ENCODE peak calls at places on chromosomes 12 and 14, in nine cellular contexts. W is tibial artery, S is GM06990, E is AG04450, G is spleen, R is GM23338, D is HepG2, F is Caco-2, Y is AG04449. K is an unnamed sample.

GRCh38 chr14:36001936-36002335 is 174.6 kb downstream of the PTCSC3 start:
- DNase-seq in F (no peak), S (no peak), G (no peak), D (no peak), R (no peak), E (no peak), W (no peak), Y (no peak), K (no peak)

GRCh38 chr12:117121456-117121855 is 22.2 kb upstream of the TESC start:
- DNase-seq in R (no peak), S (no peak), E (no peak), D (no peak), F (no peak), W (no peak), G (no peak), Y (no peak), K (no peak)

GRCh38 chr12:43957732-43958131 is 121.9 kb downstream of the TMEM117 start:
- DNase-seq in G (no peak), R (peak), Y (peak), D (peak), W (no peak), S (peak), E (peak), F (peak), K (peak)

GRCh38 chr14:53539489-53540126 is 386.5 kb upstream of the DDHD1 start:
- DNase-seq in W (peak), E (peak), R (peak), Y (no peak), S (peak), G (peak), D (peak), F (peak), K (peak)

GRCh38 chr12:3046441-3047200 is 30.6 kb upstream of the TSPAN9 start:
- DNase-seq in D (no peak), S (no peak), R (no peak), F (no peak), G (peak), Y (no peak), E (no peak), W (no peak), K (no peak)

GRCh38 chr12:11823043-11823442 is 173.6 kb downstream of the ETV6 start:
- DNase-seq in F (no peak), W (no peak), R (no peak), S (no peak), D (no peak), E (peak), G (no peak), Y (peak), K (no peak)

GRCh38 chr14:61661471-61661988 is 33.8 kb upstream of the HIF1A start:
- DNase-seq in F (no peak), R (no peak), W (no peak), D (no peak), S (peak), G (no peak), Y (no peak), E (no peak), K (peak)

GRCh38 chr12:49131973-49132461 is 822 bp upstream of the TUBA1B start:
- DNase-seq in R (no peak), Y (no peak), F (no peak), D (no peak), E (no peak), W (no peak), S (no peak), G (no peak), K (no peak)

GRCh38 chr14:22664261-22664660 is 20.1 kb upstream of the OR6J1 start:
- DNase-seq in Y (no peak), D (peak), E (no peak), W (no peak), F (no peak), S (no peak), G (no peak), R (no peak), K (no peak)

GRCh38 chr12:91640021-91640420 is 457.4 kb upstream of the DCN start:
- DNase-seq in R (no peak), S (no peak), F (no peak), Y (no peak), G (no peak), D (no peak), W (no peak), E (no peak), K (no peak)

GRCh38 chr12:56628671-56629458 is 1.3 kb downstream of the BAZ2A start:
- DNase-seq in E (peak), S (peak), G (peak), Y (no peak), F (peak), D (peak), R (peak), W (peak), K (peak)

GRCh38 chr12:56160160-56160763 is 2.1 kb downstream of the MYL6 start:
- DNase-seq in S (peak), Y (no peak), E (no peak), R (peak), D (no peak), F (no peak), G (peak), W (no peak), K (peak)

GRCh38 chr14:67971627-67972625 is 152.3 kb downstream of the RAD51B start:
- DNase-seq in E (no peak), S (no peak), F (no peak), W (no peak), D (no peak), Y (no peak), R (no peak), G (no peak), K (no peak)

GRCh38 chr14:35985504-35986218 is 159.5 kb downstream of the BRMS1L start:
- DNase-seq in S (no peak), R (peak), E (no peak), Y (no peak), F (no peak), G (no peak), W (no peak), D (no peak), K (no peak)

GRCh38 chr14:87186745-87187144 is 806.2 kb downstream of the GALC start:
- DNase-seq in G (no peak), D (no peak), W (no peak), S (no peak), F (no peak), E (no peak), Y (no peak), R (peak), K (no peak)

GRCh38 chr12:27246774-27247173 is 2.7 kb downstream of the STK38L start:
- DNase-seq in D (no peak), S (no peak), Y (no peak), W (no peak), G (no peak), E (no peak), F (no peak), R (no peak), K (no peak)

GRCh38 chr14:91249841-91250616 is 5.5 kb upstream of the GPR68 start:
- DNase-seq in G (peak), S (peak), E (no peak), Y (no peak), W (no peak), F (no peak), D (peak), R (no peak), K (peak)

DNA sequence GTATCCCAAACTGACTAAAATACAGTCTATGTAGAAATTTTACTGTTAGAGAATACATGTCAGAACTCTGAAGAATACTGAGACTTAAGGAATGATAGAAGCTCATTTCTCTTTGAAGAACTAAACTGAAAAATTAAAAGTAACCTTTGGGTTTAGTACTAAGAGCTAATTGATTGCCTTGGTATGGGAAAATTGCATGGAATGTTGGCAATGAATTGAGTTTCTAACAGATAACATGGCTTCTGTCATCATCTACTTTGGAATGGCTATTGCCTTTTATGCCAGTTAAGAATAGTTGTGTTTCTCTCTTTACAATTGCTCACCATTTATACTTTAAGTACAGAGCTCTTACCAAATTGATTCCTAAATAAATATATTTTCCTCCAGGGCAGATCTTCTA is 308.8 kb upstream of the SYT1 start:
- DNase-seq in G (no peak), R (no peak), W (no peak), E (no peak), Y (no peak), D (no peak), S (no peak), F (no peak), K (no peak)
- H3K4me3 ChIP-seq in G (no peak), R (no peak), W (no peak), E (no peak), Y (no peak), D (no peak), S (no peak), F (no peak), K (no peak)

DNA sequence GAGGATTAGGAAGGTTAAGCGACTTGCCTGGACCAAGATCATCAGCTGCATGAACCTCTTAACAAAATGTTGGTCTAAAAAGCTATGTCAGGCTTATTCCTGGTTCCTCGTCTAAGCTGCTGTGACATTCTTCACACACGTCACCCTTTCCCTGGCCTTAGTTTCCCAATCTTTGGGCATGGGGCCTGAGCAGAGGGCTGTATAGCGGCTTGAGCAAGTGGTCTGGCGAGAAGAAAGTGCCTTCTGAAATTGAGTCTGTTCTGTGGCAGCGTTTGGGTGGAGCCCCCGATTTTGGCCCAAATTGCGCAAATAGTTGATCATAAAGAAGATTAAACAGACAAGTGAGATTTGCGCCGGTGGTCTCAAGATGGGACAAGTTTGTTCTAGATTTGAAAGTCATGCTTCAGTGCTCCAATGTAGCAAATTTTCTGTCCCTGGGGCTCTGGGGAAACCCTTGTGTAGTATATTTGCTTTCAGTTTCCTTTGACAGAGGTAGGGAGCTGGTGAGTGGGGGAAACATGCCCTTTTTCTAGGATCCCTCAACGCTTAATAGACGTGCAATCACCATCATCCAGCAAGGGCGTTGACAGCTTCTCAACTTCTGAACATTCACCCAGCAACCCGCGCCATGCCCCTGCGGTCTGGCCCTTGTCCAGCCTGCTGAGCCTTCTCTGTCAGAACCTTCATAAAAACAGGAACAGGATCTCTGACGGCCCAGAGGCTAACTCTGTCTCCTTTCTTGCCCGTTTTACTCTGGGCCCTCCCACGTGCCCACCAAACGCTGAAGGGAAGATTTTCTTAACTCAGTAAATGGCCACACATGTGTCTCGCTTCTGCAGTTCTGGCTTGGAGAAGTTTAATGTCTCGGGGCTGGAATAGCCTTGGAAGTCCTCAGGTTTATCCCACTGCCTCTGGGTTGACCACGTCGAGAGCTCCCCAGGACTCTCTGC is 58.4 kb upstream of the CCND2 start:
- DNase-seq in F (no peak), R (no peak), W (peak), E (no peak), Y (no peak), D (no peak), G (peak), S (peak), K (peak)
- H3K4me3 ChIP-seq in F (no peak), R (no peak), W (no peak), E (no peak), Y (no peak), D (no peak), G (peak), S (peak), K (no peak)

GRCh38 chr12:104719700-104720345 is 238.3 kb downstream of the SLC41A2 start:
- DNase-seq in F (no peak), Y (no peak), G (peak), S (no peak), R (no peak), E (no peak), D (no peak), W (no peak), K (peak)
- H3K4me3 ChIP-seq in F (no peak), Y (no peak), G (peak), S (peak), R (no peak), E (no peak), D (peak), W (peak), K (no peak)

GRCh38 chr14:95190857-95191256 is 33.5 kb upstream of the DICER1 start:
- DNase-seq in S (no peak), F (no peak), E (no peak), D (no peak), G (no peak), Y (no peak), R (no peak), W (no peak), K (no peak)
- H3K4me3 ChIP-seq in S (no peak), F (no peak), E (no peak), D (no peak), G (no peak), Y (no peak), R (no peak), W (no peak), K (no peak)

DNA sequence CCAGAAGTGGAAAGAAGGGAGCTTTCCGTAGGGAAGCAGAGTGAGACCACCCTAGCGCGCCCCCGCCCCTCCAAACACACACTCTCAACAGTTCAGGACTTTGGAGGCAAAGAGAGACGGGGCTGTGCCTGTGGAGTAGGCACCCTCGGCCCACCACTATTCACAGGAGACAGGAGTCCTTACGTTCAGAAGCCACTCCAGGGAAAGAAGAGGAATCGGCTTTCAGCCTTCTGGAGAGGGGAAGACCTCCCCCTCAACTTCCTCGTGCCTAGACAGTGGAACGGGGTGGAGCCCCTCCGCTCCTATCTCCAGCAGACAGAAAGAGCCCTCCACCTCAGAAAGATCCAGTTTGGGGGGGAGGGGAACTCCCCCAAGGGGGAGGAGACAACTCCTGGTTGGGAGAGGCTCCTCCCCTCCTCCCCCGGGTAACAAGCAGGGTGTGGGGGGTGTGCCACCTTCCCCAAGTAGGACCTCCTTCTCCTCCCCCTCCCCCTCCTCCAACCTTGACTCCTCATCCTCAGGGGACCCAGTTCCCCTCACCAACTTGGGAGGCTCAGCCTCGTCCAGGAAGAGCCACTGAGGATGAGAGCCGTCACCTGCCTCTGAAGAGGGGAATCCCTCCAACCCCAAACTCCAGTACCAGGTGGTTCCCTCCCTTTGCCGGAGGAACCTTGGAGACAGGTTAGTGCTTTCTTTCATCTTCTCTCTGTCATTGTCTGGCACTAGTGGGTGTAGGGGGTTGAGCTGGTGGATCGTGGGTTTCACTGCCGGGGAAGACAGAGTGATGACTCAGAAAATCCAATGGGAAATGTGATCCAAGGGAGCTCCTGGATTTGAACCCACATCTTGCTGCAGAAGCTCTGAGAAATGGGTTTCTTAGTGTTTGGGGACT is 883 bp downstream of the FOXJ2 start:
- DNase-seq in R (peak), F (peak), D (no peak), W (peak), G (peak), S (peak), Y (no peak), E (no peak), K (peak)
- H3K4me3 ChIP-seq in R (peak), F (peak), D (peak), W (peak), G (peak), S (peak), Y (peak), E (peak), K (peak)

DNA sequence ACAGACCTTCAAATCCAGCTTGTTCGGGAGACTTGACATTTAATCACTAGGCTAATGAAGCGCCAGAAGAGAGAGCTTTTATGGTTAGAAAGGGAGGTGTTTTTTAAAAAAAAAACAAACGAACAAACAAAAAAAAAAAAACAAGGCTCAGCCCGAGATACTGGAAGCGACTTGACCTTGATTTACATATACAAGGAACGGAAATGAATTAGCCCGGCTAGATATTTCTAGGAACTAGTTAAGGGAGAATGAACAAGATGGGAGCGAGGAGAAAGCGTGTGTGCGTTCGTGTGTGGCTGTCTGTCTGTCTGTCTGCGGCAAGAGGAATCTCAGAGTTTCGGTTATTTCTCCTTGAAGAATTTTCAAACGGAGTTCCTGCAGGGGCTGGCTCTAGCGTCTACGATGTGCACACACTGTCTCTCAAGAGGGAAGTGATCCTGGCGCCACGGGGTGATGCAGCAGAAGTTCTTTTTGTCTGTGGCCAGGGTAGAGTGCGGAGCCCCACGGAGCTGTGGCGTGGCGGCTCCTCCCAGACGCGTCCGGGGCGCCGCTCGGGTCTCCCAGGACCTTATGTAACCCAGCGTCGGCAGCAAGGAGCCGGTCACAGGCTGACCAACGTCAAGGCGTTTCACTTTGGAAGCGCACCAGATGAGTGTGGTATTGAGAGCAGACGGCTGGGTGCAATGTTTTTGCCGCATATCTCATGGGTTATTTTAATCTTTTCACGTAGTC is 18.8 kb downstream of the SOCS2 start:
- DNase-seq in Y (no peak), E (peak), S (peak), R (peak), W (peak), G (peak), D (no peak), F (peak), K (peak)
- H3K4me3 ChIP-seq in Y (peak), E (peak), S (peak), R (peak), W (peak), G (peak), D (peak), F (peak), K (peak)

DNA sequence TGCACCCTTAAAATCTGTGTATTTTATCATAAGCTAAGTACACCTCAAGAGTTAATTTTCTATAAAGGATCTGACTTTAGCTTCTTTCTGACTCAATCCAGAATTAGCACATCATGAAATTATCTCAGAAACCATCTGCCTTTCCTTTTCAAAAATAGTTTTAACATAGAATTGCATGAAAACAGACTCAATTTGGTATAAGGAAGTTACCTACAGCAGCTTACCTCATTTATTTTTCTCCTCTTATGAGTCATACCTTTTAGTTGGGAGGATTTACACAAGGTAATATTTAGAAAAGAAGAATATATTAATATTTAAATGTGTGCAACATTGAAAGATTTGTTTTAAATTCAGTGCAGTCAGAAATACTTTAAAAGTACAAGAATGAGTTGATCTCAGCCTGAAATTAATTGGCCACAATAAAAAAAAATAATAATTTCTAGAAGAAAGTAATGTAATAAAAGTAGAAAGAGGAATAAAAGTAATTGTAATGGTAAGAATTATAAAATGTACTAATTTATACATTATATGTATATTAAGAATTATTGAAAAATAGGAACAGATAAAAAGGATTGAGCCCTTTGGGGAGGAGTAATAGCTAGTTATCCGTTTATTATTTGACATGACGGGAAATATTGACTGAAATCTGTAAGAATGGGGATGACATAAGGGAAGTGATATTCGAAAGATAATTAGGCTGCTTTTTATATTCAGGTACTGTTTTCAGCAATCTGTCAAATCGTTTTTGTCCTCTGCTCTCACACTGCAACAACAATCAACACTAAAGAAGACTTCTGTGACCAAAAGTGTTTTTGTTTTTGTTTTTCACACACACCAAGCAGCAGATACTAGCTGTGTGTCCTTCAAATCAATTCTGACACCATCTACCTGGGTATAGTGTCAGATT is 20.5 kb downstream of the ADAM21 start:
- DNase-seq in E (no peak), R (no peak), Y (no peak), W (no peak), S (peak), D (no peak), F (no peak), G (no peak), K (no peak)
- H3K4me3 ChIP-seq in E (no peak), R (no peak), Y (no peak), W (no peak), S (no peak), D (no peak), F (no peak), G (no peak), K (no peak)

GRCh38 chr12:54003625-54004024 is 3.7 kb downstream of the HOXC9 start:
- DNase-seq in R (no peak), S (no peak), E (no peak), D (no peak), G (no peak), F (no peak), W (no peak), Y (no peak), K (no peak)
- H3K4me3 ChIP-seq in R (no peak), S (no peak), E (no peak), D (no peak), G (no peak), F (no peak), W (peak), Y (peak), K (no peak)

DNA sequence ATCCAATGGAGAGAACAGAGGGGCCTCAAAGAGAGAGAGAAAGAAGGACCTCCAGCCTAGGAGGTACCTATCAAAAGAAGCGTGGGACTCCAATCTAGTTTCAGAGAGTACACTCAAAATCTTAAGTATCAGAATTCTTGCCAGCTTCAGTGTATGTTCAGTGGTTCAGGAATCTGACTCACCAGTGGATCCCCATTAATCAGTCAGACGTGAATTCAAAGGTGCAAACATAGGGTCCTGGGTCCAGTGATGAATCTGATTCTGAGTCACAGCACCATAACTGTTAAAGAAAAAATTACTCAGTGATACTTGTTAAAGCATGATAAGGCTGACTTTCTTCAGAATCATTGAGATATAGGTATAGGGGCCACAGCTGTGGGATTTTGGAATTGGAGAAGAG is 33.2 kb downstream of the ETNK1 start:
- DNase-seq in F (no peak), Y (peak), R (no peak), G (no peak), W (no peak), E (peak), D (no peak), S (no peak), K (no peak)
- H3K4me3 ChIP-seq in F (no peak), Y (no peak), R (no peak), G (no peak), W (no peak), E (no peak), D (no peak), S (no peak), K (no peak)